ENCODE peak calls at places on chromosomes 11 and 22, in eight cellular contexts. P is NCI-H1417; O is anterior cingulate cortex; J is CD8-positive, alpha-beta memory T cell; W is HuH-7.5; R is cardiac muscle cell; Q is Peyer's patch; U is nephron progenitor cell. E is an unnamed sample.

GRCh38 chr22:37205046-37205445 is 7.2 kb downstream of the SSTR3 start:
- DNase-seq in J (no peak), P (no peak), W (no peak), Q (no peak), U (no peak), R (no peak), O (no peak), E (no peak)

GRCh38 chr11:105219269-105219668 is 79.7 kb upstream of the CARD18 start:
- DNase-seq in O (no peak), P (no peak), W (no peak), U (no peak), J (no peak), R (no peak), Q (no peak), E (peak)

GRCh38 chr11:57751676-57752253 is at the start of gene BTBD18:
- DNase-seq in P (no peak), W (peak), U (no peak), R (peak), Q (no peak), O (no peak), J (no peak), E (peak)

GRCh38 chr11:131356201-131356600 is 14.2 kb upstream of the NTM start:
- DNase-seq in J (no peak), R (no peak), U (no peak), O (no peak), W (no peak), P (no peak), Q (no peak), E (no peak)

GRCh38 chr11:79044211-79044610 is 396.6 kb downstream of the TENM4 start:
- DNase-seq in R (no peak), W (no peak), O (no peak), Q (no peak), U (no peak), J (no peak), P (peak), E (no peak)

GRCh38 chr22:27242111-27242436 is 559.5 kb downstream of the MN1 start:
- DNase-seq in P (no peak), O (no peak), U (no peak), W (no peak), R (no peak), Q (no peak), J (no peak), E (no peak)

GRCh38 chr11:127521413-127521812 is 520.8 kb upstream of the KIRREL3 start:
- DNase-seq in Q (no peak), J (no peak), W (no peak), O (no peak), U (no peak), P (no peak), R (no peak), E (no peak)

GRCh38 chr11:134647066-134647746 is 235.2 kb upstream of the B3GAT1 start:
- DNase-seq in O (no peak), J (no peak), W (no peak), U (no peak), Q (no peak), R (no peak), P (no peak), E (no peak)

GRCh38 chr11:126696976-126697375 is 303.6 kb downstream of the KIRREL3 start:
- DNase-seq in O (no peak), Q (no peak), P (no peak), U (no peak), W (no peak), J (no peak), R (no peak), E (no peak)

GRCh38 chr11:119619665-119620064 is 109.3 kb downstream of the NECTIN1 start:
- DNase-seq in R (no peak), W (no peak), U (no peak), P (no peak), Q (no peak), O (no peak), J (no peak), E (no peak)

GRCh38 chr11:67631427-67631826 is 1.7 kb upstream of the NUDT8 start:
- DNase-seq in R (no peak), Q (no peak), J (no peak), U (no peak), P (no peak), O (no peak), W (no peak), E (no peak)

GRCh38 chr11:9759519-9760179 is 95.8 kb downstream of the SWAP70 start:
- DNase-seq in W (no peak), J (peak), O (peak), Q (peak), R (no peak), U (no peak), P (no peak), E (peak)

GRCh38 chr11:66280428-66280827 is 2.5 kb downstream of the CNIH2 start:
- DNase-seq in W (no peak), J (no peak), O (no peak), Q (no peak), U (no peak), P (no peak), R (no peak), E (no peak)

GRCh38 chr11:39809833-39810232 is 1649.6 kb downstream of the LRRC4C start:
- DNase-seq in R (no peak), O (no peak), P (no peak), Q (no peak), W (no peak), J (no peak), U (no peak), E (no peak)